ENCODE peak calls at places on chromosome 14, in nine cellular contexts. Z is fibroblast of pulmonary artery, U is GM23248, S is bronchial epithelial cell, L is small intestine, B is fibroblast of mammary gland, D is epithelial cell of esophagus, X is IMR-90, O is cardiac fibroblast. J is an unnamed sample.

GRCh38 chr14:77203611-77204456 is 22.2 kb downstream of the TMEM63C start:
- DNase-seq in O (peak; percentile 19), S (no peak), Z (no peak), D (no peak), B (no peak), L (no peak), X (no peak), U (no peak), J (no peak)

GRCh38 chr14:28242895-28243294 is 523.7 kb upstream of the FOXG1 start:
- DNase-seq in U (no peak), O (no peak), Z (no peak), B (no peak), S (no peak), L (no peak), D (no peak), X (no peak), J (no peak)

GRCh38 chr14:78566017-78566858 is 396.1 kb downstream of the NRXN3 start:
- DNase-seq in X (peak; percentile 46), O (peak; percentile 74), L (peak; percentile 82), S (peak; percentile 47), B (peak; percentile 72), Z (peak; percentile 72), D (peak; percentile 62), U (peak; percentile 88), J (peak; percentile 59)

GRCh38 chr14:68297011-68297410 is 477.4 kb downstream of the RAD51B start:
- DNase-seq in X (no peak), U (no peak), O (no peak), S (no peak), D (no peak), L (no peak), B (no peak), Z (no peak), J (no peak)

GRCh38 chr14:72104011-72104613 is 171.9 kb downstream of the RGS6 start:
- DNase-seq in B (no peak), D (peak; percentile 4), Z (no peak), S (no peak), L (peak; percentile 5), O (no peak), U (peak; percentile 19), X (no peak), J (no peak)

GRCh38 chr14:65817011-65817410 is 404.5 kb downstream of the FUT8 start:
- DNase-seq in U (no peak), L (no peak), X (no peak), Z (peak; percentile 13), S (peak; percentile 4), O (no peak), D (peak; percentile 21), B (no peak), J (no peak)

GRCh38 chr14:57051633-57052032 is 217.1 kb downstream of the EXOC5 start:
- DNase-seq in O (no peak), S (no peak), L (no peak), B (no peak), X (no peak), D (no peak), U (no peak), Z (no peak), J (no peak)

GRCh38 chr14:46352876-46353275 is 298.7 kb downstream of the RPL10L start:
- DNase-seq in U (no peak), B (no peak), D (no peak), L (no peak), O (no peak), Z (no peak), X (no peak), S (no peak), J (no peak)

GRCh38 chr14:20302042-20302761 is 3.5 kb downstream of the TTC5 start:
- DNase-seq in B (peak; percentile 35), L (no peak), D (peak; percentile 32), Z (peak; percentile 27), X (peak; percentile 61), U (peak; percentile 70), S (peak; percentile 39), O (peak; percentile 13), J (no peak)

GRCh38 chr14:85250369-85250768 is 279.6 kb upstream of the FLRT2 start:
- DNase-seq in Z (no peak), L (peak; percentile 24), B (no peak), D (no peak), S (no peak), O (no peak), U (no peak), X (no peak), J (no peak)

GRCh38 chr14:91350813-91351507 is 66.7 kb downstream of the CCDC88C start:
- DNase-seq in X (no peak), B (peak; percentile 4), D (peak; percentile 25), U (no peak), Z (no peak), S (peak; percentile 62), L (peak; percentile 75), O (no peak), J (no peak)

GRCh38 chr14:59277659-59278058 is 89.2 kb downstream of the DAAM1 start:
- DNase-seq in S (no peak), L (no peak), O (no peak), D (no peak), X (no peak), Z (no peak), B (peak; percentile 58), U (peak; percentile 37), J (no peak)

GRCh38 chr14:34693228-34693939 is 21.0 kb downstream of the CFL2 start:
- DNase-seq in U (peak; percentile 42), X (no peak), D (peak; percentile 47), Z (no peak), B (no peak), L (peak; percentile 65), S (peak; percentile 42), O (no peak), J (peak; percentile 42)

GRCh38 chr14:23660290-23661226 is 24.4 kb downstream of the DHRS2 start:
- DNase-seq in X (no peak), O (no peak), Z (no peak), B (no peak), D (no peak), S (no peak), U (no peak), L (peak; percentile 4), J (no peak)

GRCh38 chr14:69346710-69347109 is 51.4 kb downstream of the ERH start:
- DNase-seq in D (peak; percentile 15), O (peak; percentile 27), L (peak; percentile 41), B (no peak), X (no peak), U (peak; percentile 32), S (peak; percentile 4), Z (peak; percentile 22), J (no peak)

GRCh38 chr14:34344318-34344717 is 117.7 kb downstream of the SPTSSA start:
- DNase-seq in O (no peak), B (no peak), Z (no peak), X (no peak), D (no peak), U (no peak), S (no peak), L (no peak), J (no peak)

GRCh38 chr14:94548999-94549985 is 11.9 kb upstream of the SERPINA4 start:
- DNase-seq in B (peak; percentile 49), Z (peak; percentile 70), O (peak; percentile 66), L (peak; percentile 28), X (peak; percentile 36), S (peak; percentile 28), D (peak; percentile 49), U (peak; percentile 54), J (no peak)

GRCh38 chr14:93903342-93904184 is 23.6 kb upstream of the FAM181A start:
- DNase-seq in D (peak; percentile 7), U (peak; percentile 34), L (no peak), S (no peak), O (no peak), B (no peak), Z (no peak), X (no peak), J (no peak)

GRCh38 chr14:66224492-66225178 is 261.5 kb upstream of the CCDC196 start:
- DNase-seq in S (no peak), U (no peak), D (no peak), Z (no peak), L (peak; percentile 31), O (no peak), X (no peak), B (no peak), J (no peak)

GRCh38 chr14:65804752-65805473 is 392.4 kb downstream of the FUT8 start:
- DNase-seq in O (no peak), B (no peak), Z (no peak), L (no peak), D (no peak), X (no peak), U (no peak), S (no peak), J (no peak)

DNA sequence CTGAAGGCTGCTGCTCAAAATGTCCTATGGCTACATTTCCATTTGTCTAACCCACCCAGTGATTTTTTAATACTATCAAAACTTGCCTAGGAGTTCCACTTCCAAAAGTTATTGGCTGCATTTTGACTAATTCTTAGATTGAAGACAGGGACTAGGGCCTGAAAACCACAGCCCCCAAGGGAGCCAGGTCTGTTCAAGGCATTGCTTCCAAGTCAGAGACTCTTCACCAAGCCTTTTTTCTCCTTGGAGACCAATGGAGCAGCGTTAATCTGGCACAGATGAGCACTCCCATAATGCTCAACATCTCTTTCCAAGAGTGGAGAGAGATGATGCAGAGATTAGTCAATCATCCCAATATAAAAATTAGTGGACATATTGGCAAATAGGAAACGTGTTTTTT is 112.5 kb upstream of the HIF1A start:
- DNase-seq in Z (no peak), B (peak; percentile 99), O (no peak), L (no peak), S (no peak), U (peak; percentile 79), X (no peak), D (no peak), J (no peak)
- H3K4me3 ChIP-seq in Z (no peak overlapping the region), B (no peak overlapping the region), O (no peak overlapping the region), L (no peak overlapping the region), S (no peak overlapping the region), U (no peak overlapping the region), X (no peak overlapping the region), D (no peak overlapping the region), J (no peak overlapping the region)

GRCh38 chr14:80212025-80212402 is 710 bp upstream of the DIO2 start:
- DNase-seq in S (peak; percentile 10), L (peak; percentile 1), U (peak; percentile 76), D (peak; percentile 14), X (peak; percentile 67), B (peak; percentile 49), O (peak; percentile 57), Z (peak; percentile 54), J (no peak)
- H3K4me3 ChIP-seq in S (no peak overlapping the region), L (no peak overlapping the region), U (peak overlapping the region; percentile 73), D (peak overlapping the region; percentile 0), X (peak overlapping the region; percentile 35), B (peak overlapping the region; percentile 38), O (peak overlapping the region; percentile 22), Z (peak overlapping the region; percentile 52), J (no peak overlapping the region)

GRCh38 chr14:96256420-96256819 is 410 bp downstream of the BDKRB1 start:
- DNase-seq in O (no peak), L (no peak), S (peak; percentile 89), D (peak; percentile 89), U (peak; percentile 78), X (peak; percentile 64), Z (no peak), B (peak; percentile 72), J (no peak)
- H3K4me3 ChIP-seq in O (no peak overlapping the region), L (no peak overlapping the region), S (no peak overlapping the region), D (no peak overlapping the region), U (peak overlapping the region; percentile 59), X (peak overlapping the region; percentile 59), Z (peak overlapping the region; percentile 21), B (peak overlapping the region; percentile 34), J (no peak overlapping the region)

DNA sequence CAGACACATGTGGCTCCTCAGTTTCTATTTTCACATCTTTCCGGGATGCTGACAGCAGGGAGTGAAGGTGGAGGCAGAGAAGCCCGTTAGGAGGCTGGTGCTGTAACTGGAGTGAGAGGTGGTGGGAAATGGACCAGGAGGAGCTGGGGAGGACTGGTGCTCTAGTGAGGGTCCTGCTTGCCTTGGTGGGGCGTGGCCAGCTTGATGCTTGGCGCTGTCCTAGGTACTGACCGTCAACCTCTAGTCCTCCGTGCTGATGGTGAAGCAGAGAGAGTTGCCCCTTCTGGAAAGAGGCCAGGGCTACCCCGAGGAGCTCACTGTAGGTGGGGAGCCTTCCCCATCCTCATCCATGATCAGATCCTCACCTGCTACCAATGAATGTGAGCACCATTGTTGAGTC is 1.4 kb downstream of the TRMT61A start:
- DNase-seq in B (no peak), L (no peak), X (peak; percentile 13), U (peak; percentile 62), S (no peak), D (peak; percentile 34), Z (peak; percentile 36), O (no peak), J (no peak)
- H3K4me3 ChIP-seq in B (no peak overlapping the region), L (no peak overlapping the region), X (no peak overlapping the region), U (peak overlapping the region; percentile 89), S (no peak overlapping the region), D (peak overlapping the region; percentile 95), Z (no peak overlapping the region), O (no peak overlapping the region), J (no peak overlapping the region)